ENCODE peak calls at places on chromosomes 13 and 19, in five cellular contexts. G is CD8-positive, alpha-beta T cell; R is aorta; E is activated CD4-positive, alpha-beta T cell treated with anti-CD3 and anti-CD28 coated beads for 24 hours; M is left colon. O is an unnamed sample.

GRCh38 chr19:29372921-29373797 is 152.6 kb upstream of the VSTM2B start:
- DNase-seq in G (no peak), R (no peak), E (no peak), M (no peak), O (no peak)

GRCh38 chr19:31612873-31613272 is 263.6 kb upstream of the TSHZ3 start:
- DNase-seq in G (no peak), R (no peak), E (no peak), M (no peak), O (no peak)

GRCh38 chr19:16871870-16872269 is 16.9 kb upstream of the F2RL3 start:
- DNase-seq in G (no peak), R (no peak), E (no peak), M (no peak), O (no peak)

GRCh38 chr19:52453324-52454094 is at the start of gene ZNF578:
- DNase-seq in G (peak), R (peak), E (peak), M (peak), O (peak)

GRCh38 chr13:51804295-51805172 is 571 bp upstream of the DHRS12 start:
- DNase-seq in G (peak), R (no peak), E (no peak), M (no peak), O (peak)

GRCh38 chr13:97189943-97190342 is 32.2 kb upstream of the MBNL2 start:
- DNase-seq in G (no peak), R (no peak), E (no peak), M (no peak), O (no peak)

GRCh38 chr13:66074018-66074615 is 1156.0 kb downstream of the PCDH9 start:
- DNase-seq in G (no peak), R (no peak), E (no peak), M (no peak), O (no peak)

GRCh38 chr13:27442797-27443196 is 7.6 kb downstream of the MTIF3 start:
- DNase-seq in G (no peak), R (no peak), E (no peak), M (peak), O (no peak)